ENCODE peak calls at places on chromosomes 7 and 10, in five cellular contexts. T, A, I, E and L are unnamed samples.
A peak's percentile ranks its signal among the peaks of the same experiment; 100 is the strongest.

GRCh38 chr7:2011266-2012043 is 221.3 kb downstream of the MAD1L1 start:
- DNase-seq in T (no peak), A (no peak), I (no peak), E (no peak), L (peak; percentile 8)

GRCh38 chr10:436013-436697 is 253.3 kb downstream of the DIP2C start:
- DNase-seq in T (peak; percentile 33), A (peak; percentile 78), I (no peak), E (no peak), L (no peak)

GRCh38 chr7:91941450-91941849 is 788 bp downstream of the AKAP9 start:
- DNase-seq in T (peak; percentile 52), A (no peak), I (peak; percentile 63), E (peak; percentile 68), L (peak; percentile 59)

GRCh38 chr7:158044156-158044823 is 543.3 kb downstream of the PTPRN2 start:
- DNase-seq in T (no peak), A (no peak), I (no peak), E (no peak), L (no peak)

GRCh38 chr7:55951637-55952351 is at the start of gene MRPS17:
- DNase-seq in T (peak; percentile 97), A (peak; percentile 85), I (peak; percentile 93), E (peak; percentile 95), L (peak; percentile 91)

GRCh38 chr10:92381543-92381954 is 90.6 kb downstream of the MARCHF5 start:
- DNase-seq in T (peak; percentile 18), A (no peak), I (no peak), E (no peak), L (no peak)

GRCh38 chr10:28367865-28368541 is 65.1 kb upstream of the MPP7 start:
- DNase-seq in T (no peak), A (no peak), I (peak; percentile 61), E (peak; percentile 74), L (no peak)

GRCh38 chr10:34815174-34816066 is at the start of gene PARD3:
- DNase-seq in T (peak; percentile 81), A (no peak), I (peak; percentile 60), E (no peak), L (peak; percentile 67)

GRCh38 chr10:69439350-69439739 is 11.9 kb upstream of the TSPAN15 start:
- DNase-seq in T (no peak), A (no peak), I (peak; percentile 69), E (no peak), L (peak; percentile 98)

GRCh38 chr7:94222516-94222915 is 172.2 kb upstream of the COL1A2 start:
- DNase-seq in T (no peak), A (no peak), I (no peak), E (no peak), L (no peak)

GRCh38 chr7:46189255-46189790 is 268.3 kb upstream of the IGFBP3 start:
- DNase-seq in T (no peak), A (no peak), I (no peak), E (no peak), L (no peak)

GRCh38 chr10:103693070-103693811 is 162.1 kb downstream of the SH3PXD2A start:
- DNase-seq in T (peak; percentile 44), A (no peak), I (peak; percentile 35), E (peak; percentile 68), L (no peak)

GRCh38 chr7:742791-743190 is 15.7 kb upstream of the PRKAR1B start:
- DNase-seq in T (no peak), A (no peak), I (no peak), E (no peak), L (no peak)

GRCh38 chr10:93299606-93300353 is 182.4 kb downstream of the MYOF start:
- DNase-seq in T (peak; percentile 38), A (no peak), I (no peak), E (no peak), L (no peak)

GRCh38 chr7:1144269-1144771 is 15.7 kb downstream of the ZFAND2A start:
- DNase-seq in T (peak; percentile 14), A (no peak), I (no peak), E (no peak), L (no peak)

GRCh38 chr10:110324805-110325280 is 20.1 kb upstream of the SMNDC1 start:
- DNase-seq in T (no peak), A (no peak), I (no peak), E (no peak), L (no peak)

GRCh38 chr10:23110722-23111660 is 15.6 kb downstream of the MSRB2 start:
- DNase-seq in T (no peak), A (no peak), I (no peak), E (no peak), L (no peak)

GRCh38 chr7:18458830-18459229 is 36.7 kb upstream of the HDAC9 start:
- DNase-seq in T (no peak), A (no peak), I (no peak), E (no peak), L (peak; percentile 70)

GRCh38 chr7:132182992-132183391 is 393.3 kb downstream of the PLXNA4 start:
- DNase-seq in T (no peak), A (no peak), I (no peak), E (no peak), L (no peak)

GRCh38 chr7:87627634-87627994 is 584 bp upstream of the RUNDC3B start:
- DNase-seq in T (peak; percentile 51), A (no peak), I (no peak), E (no peak), L (no peak)

GRCh38 chr7:36283711-36284130 is 105.9 kb upstream of the ANLN start:
- DNase-seq in T (no peak), A (no peak), I (no peak), E (no peak), L (peak; percentile 79)

GRCh38 chr7:16926283-16926682 is 44.5 kb upstream of the AGR3 start:
- DNase-seq in T (peak; percentile 34), A (peak; percentile 21), I (peak; percentile 49), E (no peak), L (no peak)

GRCh38 chr10:70690584-70690983 is 18.3 kb downstream of the ADAMTS14 start:
- DNase-seq in T (no peak), A (no peak), I (no peak), E (no peak), L (no peak)

GRCh38 chr10:8513155-8514147 is 459.0 kb downstream of the GATA3 start:
- DNase-seq in T (peak; percentile 67), A (no peak), I (no peak), E (no peak), L (no peak)

GRCh38 chr7:81499262-81500116 is 270.4 kb downstream of the HGF start:
- DNase-seq in T (peak; percentile 87), A (peak; percentile 81), I (peak; percentile 74), E (no peak), L (no peak)

GRCh38 chr10:89421018-89421476 is 6.7 kb downstream of the IFIT5 start:
- DNase-seq in T (no peak), A (no peak), I (no peak), E (no peak), L (no peak)

GRCh38 chr10:18094793-18095192 is 45.4 kb upstream of the CACNB2 start:
- DNase-seq in T (peak; percentile 14), A (no peak), I (no peak), E (no peak), L (no peak)

DNA sequence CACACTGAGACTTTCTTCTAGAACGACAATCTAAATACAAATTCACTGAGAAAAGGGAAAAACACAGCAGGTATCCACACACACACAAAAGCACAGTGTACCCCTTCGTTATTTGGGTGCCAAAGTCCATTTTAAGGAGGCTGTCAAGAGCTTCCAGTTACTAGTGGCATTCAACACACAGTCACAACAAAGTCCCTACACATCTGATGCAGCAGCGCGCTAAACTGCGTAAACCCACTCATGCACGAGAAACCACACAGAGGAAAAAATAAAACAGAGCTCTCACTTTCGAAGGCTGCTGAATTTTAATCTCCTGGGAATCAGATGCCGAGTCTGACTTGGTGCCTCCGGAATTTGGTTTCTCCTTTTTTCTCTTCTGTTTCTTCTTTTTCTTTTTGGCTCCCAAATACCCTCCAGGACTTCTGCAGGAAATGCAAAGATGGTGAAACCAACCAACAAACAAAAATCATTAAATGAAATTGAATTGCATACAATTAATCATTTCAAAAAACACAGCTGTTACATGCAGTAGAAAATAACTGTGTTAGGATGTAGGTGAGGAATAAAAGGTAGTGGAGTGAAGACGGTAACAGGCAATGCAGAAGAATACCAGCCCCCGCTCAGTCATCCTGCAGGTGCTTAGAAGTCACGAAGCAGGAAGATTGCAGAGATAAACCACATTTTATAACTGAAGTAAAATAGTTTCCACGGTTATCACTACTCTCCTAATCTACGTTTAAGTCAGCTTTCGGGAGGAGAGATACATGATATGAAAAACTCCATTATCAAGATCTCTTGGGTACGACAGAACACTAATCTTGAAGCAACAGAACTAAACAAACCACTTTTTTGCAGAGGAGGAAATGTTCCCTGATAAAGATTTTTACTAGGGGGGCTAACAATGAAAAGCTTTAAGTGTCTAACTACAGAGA is 27.1 kb downstream of the NMT2 start:
- DNase-seq in T (no peak), A (no peak), I (no peak), E (no peak), L (no peak)
- H3K27ac ChIP-seq in T (no peak overlapping the region), A (no peak overlapping the region), I (no peak overlapping the region), E (no peak overlapping the region), L (no peak overlapping the region)

GRCh38 chr7:139752148-139752547 is 25.6 kb downstream of the HIPK2 start:
- DNase-seq in T (no peak), A (no peak), I (no peak), E (no peak), L (no peak)

GRCh38 chr7:139749545-139749944 is 28.3 kb downstream of the HIPK2 start:
- DNase-seq in T (no peak), A (no peak), I (no peak), E (no peak), L (peak; percentile 88)

GRCh38 chr7:139752600-139752999 is 25.2 kb downstream of the HIPK2 start:
- DNase-seq in T (no peak), A (no peak), I (no peak), E (no peak), L (no peak)

GRCh38 chr7:139748936-139749335 is 28.9 kb downstream of the HIPK2 start:
- DNase-seq in T (no peak), A (no peak), I (no peak), E (no peak), L (no peak)

GRCh38 chr7:139750459-139751095 is 27.2 kb downstream of the HIPK2 start:
- DNase-seq in T (no peak), A (no peak), I (no peak), E (peak; percentile 49), L (no peak)
- H3K36me3 ChIP-seq in T (no peaks in the 10 kb centered on the region), A (no peaks in the 10 kb centered on the region), I (no peaks in the 10 kb centered on the region), E (no peaks in the 10 kb centered on the region), L (no peaks in the 10 kb centered on the region)

GRCh38 chr7:8932751-8933150 is 499.3 kb downstream of the NXPH1 start:
- DNase-seq in T (no peak), A (no peak), I (no peak), E (no peak), L (no peak)

GRCh38 chr7:8931906-8932646 is 498.7 kb downstream of the NXPH1 start:
- DNase-seq in T (no peak), A (no peak), I (no peak), E (no peak), L (no peak)

GRCh38 chr7:8937204-8937603 is 503.8 kb downstream of the NXPH1 start:
- DNase-seq in T (no peak), A (no peak), I (no peak), E (no peak), L (no peak)

DNA sequence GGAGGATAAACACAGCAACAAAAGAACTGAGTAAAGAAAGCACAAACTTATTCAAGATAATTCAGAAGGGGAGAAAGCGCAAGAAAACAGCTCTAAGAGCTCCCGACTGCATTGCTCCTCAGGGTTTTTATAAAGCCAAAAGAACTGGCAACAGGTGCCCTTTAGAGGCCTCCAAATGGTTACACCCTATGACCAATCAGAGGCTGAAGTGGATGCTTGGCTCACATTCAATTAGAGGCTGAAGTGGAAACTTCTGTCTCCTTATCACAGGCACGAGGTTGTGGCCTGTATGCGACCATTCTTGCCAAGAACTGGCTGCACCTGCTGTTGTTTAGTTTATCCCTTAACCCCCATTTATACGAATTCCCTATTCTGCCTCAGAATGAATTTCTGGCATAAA is 504.6 kb downstream of the NXPH1 start:
- DNase-seq in T (no peak), A (no peak), I (no peak), E (no peak), L (no peak)
- H3K27ac ChIP-seq in T (no peak overlapping the region), A (no peak overlapping the region), I (no peak overlapping the region), E (no peak overlapping the region), L (no peak overlapping the region)

GRCh38 chr10:29465384-29465783 is 169.4 kb downstream of the SVIL start:
- DNase-seq in T (peak; percentile 55), A (no peak), I (no peak), E (no peak), L (no peak)
- H3K36me3 ChIP-seq in T (no peaks in the 10 kb centered on the region), A (peaks cover 14% of the 10 kb centered on the region), I (peaks cover 5% of the 10 kb centered on the region), E (peaks cover 25% of the 10 kb centered on the region), L (peaks cover 8% of the 10 kb centered on the region)